ENCODE peak calls at places on chromosomes 1 and 21, in seven cellular contexts. S is NCI-H460, I is lung, K is astrocyte of the spinal cord, C is fibroblast of the aortic adventitia, U is foreskin fibroblast, W is Calu3. P is an unnamed sample.
A peak's percentile ranks its signal among the peaks of the same experiment; 100 is the strongest.

GRCh38 chr1:206957639-206958038 is 11.4 kb upstream of the PIGR start:
- DNase-seq in S (no peak), I (no peak), U (no peak), W (no peak), K (no peak), C (no peak), P (no peak)

GRCh38 chr1:68528243-68528642 is 31.4 kb upstream of the DEPDC1 start:
- DNase-seq in K (no peak), W (no peak), U (no peak), C (no peak), I (no peak), S (no peak), P (no peak)

GRCh38 chr1:218930879-218931278 is 242.8 kb upstream of the LYPLAL1 start:
- DNase-seq in I (no peak), W (no peak), U (peak; percentile 67), S (no peak), K (peak; percentile 22), C (peak; percentile 97), P (peak; percentile 99)

GRCh38 chr1:50603274-50604271 is 180.3 kb upstream of the DMRTA2 start:
- DNase-seq in W (no peak), C (peak; percentile 55), U (peak; percentile 37), K (peak; percentile 66), S (no peak), I (no peak), P (peak; percentile 33)

GRCh38 chr1:228464487-228464983 is 22.6 kb upstream of the RNF187 start:
- DNase-seq in U (peak; percentile 77), C (peak; percentile 82), W (peak; percentile 44), I (peak; percentile 45), K (peak; percentile 86), S (no peak), P (peak; percentile 84)

GRCh38 chr1:219757890-219758289 is 145.0 kb upstream of the ZC3H11B start:
- DNase-seq in C (peak; percentile 30), U (no peak), I (no peak), S (no peak), W (no peak), K (peak; percentile 52), P (peak; percentile 20)

GRCh38 chr21:39656209-39656608 is 43.5 kb downstream of the B3GALT5 start:
- DNase-seq in W (no peak), K (no peak), S (no peak), U (no peak), I (no peak), C (no peak), P (no peak)

GRCh38 chr1:45615885-45616284 is 8.0 kb downstream of the CCDC17 start:
- DNase-seq in K (no peak), U (no peak), C (no peak), S (no peak), W (no peak), I (no peak), P (no peak)

GRCh38 chr1:91124290-91124975 is 102.6 kb upstream of the ZNF644 start:
- DNase-seq in U (no peak), C (no peak), K (no peak), W (no peak), S (no peak), I (no peak), P (no peak)

GRCh38 chr1:113545210-113545609 is 154.9 kb downstream of the MAGI3 start:
- DNase-seq in I (no peak), C (no peak), W (no peak), U (no peak), K (no peak), S (no peak), P (no peak)